ENCODE peak calls at places on chromosomes 2 and 18, in seven cellular contexts. One of them, this sample, is unnamed.

GRCh38 chr2:43370705-43371104 is 144.3 kb upstream of the ZFP36L2 start:
- DNase-seq in glutamatergic neuron: no peak
- DNase-seq in cardiac fibroblast: no peak
- DNase-seq in foreskin fibroblast: no peak
- DNase-seq in sigmoid colon: no peak
- DNase-seq in brain microvascular endothelial cell: no peak
- DNase-seq in AG09309: no peak
- DNase-seq in this sample: no peak

GRCh38 chr18:70416496-70416895 is 127.7 kb downstream of the SOCS6 start:
- DNase-seq in glutamatergic neuron: peak; percentile 20
- DNase-seq in cardiac fibroblast: no peak
- DNase-seq in foreskin fibroblast: no peak
- DNase-seq in sigmoid colon: no peak
- DNase-seq in brain microvascular endothelial cell: no peak
- DNase-seq in AG09309: no peak
- DNase-seq in this sample: no peak

GRCh38 chr18:28831476-28831875 is 654.5 kb upstream of the CDH2 start:
- DNase-seq in glutamatergic neuron: no peak
- DNase-seq in cardiac fibroblast: peak; percentile 29
- DNase-seq in foreskin fibroblast: peak; percentile 3
- DNase-seq in sigmoid colon: no peak
- DNase-seq in brain microvascular endothelial cell: no peak
- DNase-seq in AG09309: no peak
- DNase-seq in this sample: no peak

GRCh38 chr18:76507830-76508381 is 12.9 kb upstream of the ZNF516 start:
- DNase-seq in glutamatergic neuron: no peak
- DNase-seq in cardiac fibroblast: no peak
- DNase-seq in foreskin fibroblast: no peak
- DNase-seq in sigmoid colon: no peak
- DNase-seq in brain microvascular endothelial cell: no peak
- DNase-seq in AG09309: no peak
- DNase-seq in this sample: no peak

GRCh38 chr18:627211-627610 is 30.2 kb upstream of the TYMS start:
- DNase-seq in glutamatergic neuron: no peak
- DNase-seq in cardiac fibroblast: peak; percentile 11
- DNase-seq in foreskin fibroblast: peak; percentile 35
- DNase-seq in sigmoid colon: no peak
- DNase-seq in brain microvascular endothelial cell: no peak
- DNase-seq in AG09309: peak; percentile 3
- DNase-seq in this sample: no peak

GRCh38 chr2:1731963-1732768 is 12.1 kb downstream of the PXDN start:
- DNase-seq in glutamatergic neuron: no peak
- DNase-seq in cardiac fibroblast: peak; percentile 92
- DNase-seq in foreskin fibroblast: peak; percentile 78
- DNase-seq in sigmoid colon: peak; percentile 87
- DNase-seq in brain microvascular endothelial cell: no peak
- DNase-seq in AG09309: peak; percentile 90
- DNase-seq in this sample: peak; percentile 83

GRCh38 chr2:201608021-201608420 is 35.3 kb downstream of the TMEM237 start:
- DNase-seq in glutamatergic neuron: no peak
- DNase-seq in cardiac fibroblast: no peak
- DNase-seq in foreskin fibroblast: no peak
- DNase-seq in sigmoid colon: no peak
- DNase-seq in brain microvascular endothelial cell: no peak
- DNase-seq in AG09309: no peak
- DNase-seq in this sample: no peak

GRCh38 chr2:185919155-185919554 is 180.6 kb downstream of the FSIP2 start:
- DNase-seq in glutamatergic neuron: no peak
- DNase-seq in cardiac fibroblast: peak; percentile 2
- DNase-seq in foreskin fibroblast: no peak
- DNase-seq in sigmoid colon: no peak
- DNase-seq in brain microvascular endothelial cell: no peak
- DNase-seq in AG09309: no peak
- DNase-seq in this sample: no peak

GRCh38 chr2:237752761-237753165 is 45.8 kb upstream of the RBM44 start:
- DNase-seq in glutamatergic neuron: no peak
- DNase-seq in cardiac fibroblast: no peak
- DNase-seq in foreskin fibroblast: no peak
- DNase-seq in sigmoid colon: no peak
- DNase-seq in brain microvascular endothelial cell: no peak
- DNase-seq in AG09309: no peak
- DNase-seq in this sample: no peak

GRCh38 chr2:71711470-71711857 is 258.1 kb downstream of the DYSF start:
- DNase-seq in glutamatergic neuron: no peak
- DNase-seq in cardiac fibroblast: peak; percentile 74
- DNase-seq in foreskin fibroblast: peak; percentile 56
- DNase-seq in sigmoid colon: peak; percentile 72
- DNase-seq in brain microvascular endothelial cell: peak; percentile 25
- DNase-seq in AG09309: peak; percentile 40
- DNase-seq in this sample: no peak

GRCh38 chr2:210899131-210899530 is 342.7 kb downstream of the CPS1 start:
- DNase-seq in glutamatergic neuron: no peak
- DNase-seq in cardiac fibroblast: peak; percentile 43
- DNase-seq in foreskin fibroblast: no peak
- DNase-seq in sigmoid colon: no peak
- DNase-seq in brain microvascular endothelial cell: peak; percentile 57
- DNase-seq in AG09309: no peak
- DNase-seq in this sample: no peak

GRCh38 chr18:35695803-35696202 is 114.3 kb downstream of the GALNT1 start:
- DNase-seq in glutamatergic neuron: no peak
- DNase-seq in cardiac fibroblast: no peak
- DNase-seq in foreskin fibroblast: no peak
- DNase-seq in sigmoid colon: no peak
- DNase-seq in brain microvascular endothelial cell: no peak
- DNase-seq in AG09309: no peak
- DNase-seq in this sample: no peak

GRCh38 chr18:75477913-75478312 is 50.4 kb upstream of the SMIM21 start:
- DNase-seq in glutamatergic neuron: no peak
- DNase-seq in cardiac fibroblast: peak; percentile 31
- DNase-seq in foreskin fibroblast: peak; percentile 30
- DNase-seq in sigmoid colon: no peak
- DNase-seq in brain microvascular endothelial cell: peak; percentile 31
- DNase-seq in AG09309: no peak
- DNase-seq in this sample: no peak

GRCh38 chr2:9110893-9111569 is 95.6 kb upstream of the ASAP2 start:
- DNase-seq in glutamatergic neuron: peak; percentile 56
- DNase-seq in cardiac fibroblast: peak; percentile 49
- DNase-seq in foreskin fibroblast: no peak
- DNase-seq in sigmoid colon: no peak
- DNase-seq in brain microvascular endothelial cell: peak; percentile 33
- DNase-seq in AG09309: no peak
- DNase-seq in this sample: no peak
- TF ChIP-seq CTCF in glutamatergic neuron: peak; percentile 45
- TF ChIP-seq CTCF in cardiac fibroblast: peak; percentile 41
- TF ChIP-seq CTCF in foreskin fibroblast: peak; percentile 6
- TF ChIP-seq CTCF in sigmoid colon: no peak
- TF ChIP-seq CTCF in brain microvascular endothelial cell: peak; percentile 62
- TF ChIP-seq CTCF in AG09309: peak; percentile 14
- TF ChIP-seq CTCF in this sample: peak; percentile 44

DNA sequence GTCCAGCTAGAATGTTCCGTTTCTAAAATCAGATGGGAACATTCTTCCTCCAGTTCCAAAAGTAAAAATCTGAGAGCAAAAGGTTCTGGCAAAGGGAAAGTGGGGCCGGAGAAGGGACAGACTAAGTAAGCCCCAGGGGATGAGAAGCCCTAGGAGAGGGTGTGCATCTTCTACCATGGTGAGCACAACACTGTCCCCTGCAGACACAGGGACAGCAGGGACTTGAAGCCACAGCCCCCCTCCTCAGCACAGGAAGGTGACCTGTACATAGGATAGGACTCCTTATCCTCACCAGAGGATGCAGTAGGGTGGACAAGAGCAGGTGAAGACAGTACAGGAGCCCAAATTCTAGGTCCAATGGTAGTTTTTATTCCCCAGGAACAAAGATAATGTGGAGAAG is 12.6 kb upstream of the ATRAID start:
- DNase-seq in glutamatergic neuron: no peak
- DNase-seq in cardiac fibroblast: no peak
- DNase-seq in foreskin fibroblast: no peak
- DNase-seq in sigmoid colon: no peak
- DNase-seq in brain microvascular endothelial cell: no peak
- DNase-seq in AG09309: no peak
- DNase-seq in this sample: no peak
- TF ChIP-seq CTCF in glutamatergic neuron: no peak
- TF ChIP-seq CTCF in cardiac fibroblast: no peak
- TF ChIP-seq CTCF in foreskin fibroblast: no peak
- TF ChIP-seq CTCF in sigmoid colon: no peak
- TF ChIP-seq CTCF in brain microvascular endothelial cell: no peak
- TF ChIP-seq CTCF in AG09309: no peak
- TF ChIP-seq CTCF in this sample: no peak

GRCh38 chr18:11548940-11549551 is 60.4 kb upstream of the SLC35G4 start:
- DNase-seq in glutamatergic neuron: no peak
- DNase-seq in cardiac fibroblast: no peak
- DNase-seq in foreskin fibroblast: no peak
- DNase-seq in sigmoid colon: no peak
- DNase-seq in brain microvascular endothelial cell: no peak
- DNase-seq in AG09309: no peak
- DNase-seq in this sample: no peak
- TF ChIP-seq CTCF in glutamatergic neuron: peak; percentile 34
- TF ChIP-seq CTCF in cardiac fibroblast: no peak
- TF ChIP-seq CTCF in foreskin fibroblast: no peak
- TF ChIP-seq CTCF in sigmoid colon: no peak
- TF ChIP-seq CTCF in brain microvascular endothelial cell: peak; percentile 12
- TF ChIP-seq CTCF in AG09309: no peak
- TF ChIP-seq CTCF in this sample: no peak

GRCh38 chr2:232588680-232589585 is 38.4 kb downstream of the EIF4E2 start:
- DNase-seq in glutamatergic neuron: no peak
- DNase-seq in cardiac fibroblast: peak; percentile 64
- DNase-seq in foreskin fibroblast: peak; percentile 59
- DNase-seq in sigmoid colon: peak; percentile 80
- DNase-seq in brain microvascular endothelial cell: peak; percentile 14
- DNase-seq in AG09309: peak; percentile 52
- DNase-seq in this sample: no peak

GRCh38 chr2:232593931-232594330 is 39.5 kb upstream of the EFHD1 start:
- DNase-seq in glutamatergic neuron: no peak
- DNase-seq in cardiac fibroblast: no peak
- DNase-seq in foreskin fibroblast: no peak
- DNase-seq in sigmoid colon: no peak
- DNase-seq in brain microvascular endothelial cell: no peak
- DNase-seq in AG09309: no peak
- DNase-seq in this sample: no peak

GRCh38 chr2:232597362-232598079 is 35.9 kb upstream of the EFHD1 start:
- DNase-seq in glutamatergic neuron: no peak
- DNase-seq in cardiac fibroblast: no peak
- DNase-seq in foreskin fibroblast: no peak
- DNase-seq in sigmoid colon: no peak
- DNase-seq in brain microvascular endothelial cell: no peak
- DNase-seq in AG09309: no peak
- DNase-seq in this sample: no peak

GRCh38 chr2:232588031-232588430 is 37.5 kb downstream of the EIF4E2 start:
- DNase-seq in glutamatergic neuron: no peak
- DNase-seq in cardiac fibroblast: no peak
- DNase-seq in foreskin fibroblast: no peak
- DNase-seq in sigmoid colon: peak; percentile 36
- DNase-seq in brain microvascular endothelial cell: no peak
- DNase-seq in AG09309: no peak
- DNase-seq in this sample: no peak

DNA sequence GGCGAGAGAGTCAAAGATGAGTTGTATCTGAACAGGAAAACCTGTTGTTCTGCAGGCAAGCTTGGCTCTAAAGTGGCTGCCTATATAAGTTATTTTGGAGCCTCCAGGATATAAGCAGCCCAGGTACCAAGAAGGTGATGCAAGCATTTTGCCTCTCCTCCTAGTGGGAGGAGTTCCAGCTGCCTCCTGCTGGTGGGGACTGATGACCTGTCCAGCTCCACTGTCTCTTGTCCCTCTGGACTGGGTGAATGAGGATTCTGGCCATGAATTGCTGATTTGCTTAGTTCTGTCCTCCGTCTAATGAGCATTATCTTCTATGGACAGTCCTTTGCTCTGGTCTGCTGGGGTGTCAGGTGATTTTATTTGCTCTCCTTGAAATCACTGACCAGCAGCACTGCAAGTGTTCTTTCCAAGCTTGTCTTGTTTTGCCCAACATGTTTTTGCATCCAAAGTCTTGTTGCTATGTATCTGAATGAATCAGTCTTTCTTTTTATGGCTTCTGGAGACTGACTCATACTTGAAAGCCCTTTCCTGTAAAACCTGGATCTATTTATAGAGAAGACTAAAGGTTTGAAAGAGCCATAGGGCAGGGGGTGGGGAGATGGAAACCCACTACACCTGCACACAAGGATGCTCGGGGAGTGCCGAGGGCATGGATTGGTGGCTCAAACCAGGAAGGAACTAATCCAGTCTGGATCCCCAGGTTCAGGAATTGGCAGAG is 40.6 kb upstream of the EFHD1 start:
- DNase-seq in glutamatergic neuron: no peak
- DNase-seq in cardiac fibroblast: peak; percentile 89
- DNase-seq in foreskin fibroblast: peak; percentile 63
- DNase-seq in sigmoid colon: no peak
- DNase-seq in brain microvascular endothelial cell: peak; percentile 70
- DNase-seq in AG09309: peak; percentile 83
- DNase-seq in this sample: no peak
- TF ChIP-seq CTCF in glutamatergic neuron: no peak
- TF ChIP-seq CTCF in cardiac fibroblast: peak; percentile 26
- TF ChIP-seq CTCF in foreskin fibroblast: peak; percentile 21
- TF ChIP-seq CTCF in sigmoid colon: no peak
- TF ChIP-seq CTCF in brain microvascular endothelial cell: peak; percentile 44
- TF ChIP-seq CTCF in AG09309: peak; percentile 13
- TF ChIP-seq CTCF in this sample: no peak

GRCh38 chr18:58541137-58541788 is 87.6 kb downstream of the ALPK2 start:
- DNase-seq in glutamatergic neuron: no peak
- DNase-seq in cardiac fibroblast: peak; percentile 44
- DNase-seq in foreskin fibroblast: no peak
- DNase-seq in sigmoid colon: no peak
- DNase-seq in brain microvascular endothelial cell: peak; percentile 34
- DNase-seq in AG09309: no peak
- DNase-seq in this sample: no peak
- TF ChIP-seq CTCF in glutamatergic neuron: no peak
- TF ChIP-seq CTCF in cardiac fibroblast: peak; percentile 7
- TF ChIP-seq CTCF in foreskin fibroblast: no peak
- TF ChIP-seq CTCF in sigmoid colon: no peak
- TF ChIP-seq CTCF in brain microvascular endothelial cell: peak; percentile 44
- TF ChIP-seq CTCF in AG09309: peak; percentile 16
- TF ChIP-seq CTCF in this sample: peak; percentile 34

GRCh38 chr18:58125756-58126155 is 81.7 kb downstream of the NEDD4L start:
- DNase-seq in glutamatergic neuron: no peak
- DNase-seq in cardiac fibroblast: no peak
- DNase-seq in foreskin fibroblast: no peak
- DNase-seq in sigmoid colon: no peak
- DNase-seq in brain microvascular endothelial cell: no peak
- DNase-seq in AG09309: no peak
- DNase-seq in this sample: no peak

GRCh38 chr18:58124475-58124874 is 80.4 kb downstream of the NEDD4L start:
- DNase-seq in glutamatergic neuron: no peak
- DNase-seq in cardiac fibroblast: no peak
- DNase-seq in foreskin fibroblast: no peak
- DNase-seq in sigmoid colon: no peak
- DNase-seq in brain microvascular endothelial cell: no peak
- DNase-seq in AG09309: no peak
- DNase-seq in this sample: no peak

GRCh38 chr18:58129019-58129374 is 85.0 kb downstream of the NEDD4L start:
- DNase-seq in glutamatergic neuron: no peak
- DNase-seq in cardiac fibroblast: no peak
- DNase-seq in foreskin fibroblast: no peak
- DNase-seq in sigmoid colon: no peak
- DNase-seq in brain microvascular endothelial cell: no peak
- DNase-seq in AG09309: no peak
- DNase-seq in this sample: no peak

GRCh38 chr18:58128286-58129018 is 84.4 kb downstream of the NEDD4L start:
- DNase-seq in glutamatergic neuron: no peak
- DNase-seq in cardiac fibroblast: no peak
- DNase-seq in foreskin fibroblast: no peak
- DNase-seq in sigmoid colon: no peak
- DNase-seq in brain microvascular endothelial cell: no peak
- DNase-seq in AG09309: no peak
- DNase-seq in this sample: no peak

GRCh38 chr18:58125183-58125582 is 81.2 kb downstream of the NEDD4L start:
- DNase-seq in glutamatergic neuron: no peak
- DNase-seq in cardiac fibroblast: peak; percentile 11
- DNase-seq in foreskin fibroblast: no peak
- DNase-seq in sigmoid colon: no peak
- DNase-seq in brain microvascular endothelial cell: peak; percentile 15
- DNase-seq in AG09309: no peak
- DNase-seq in this sample: no peak
- TF ChIP-seq CTCF in glutamatergic neuron: no peak
- TF ChIP-seq CTCF in cardiac fibroblast: no peak
- TF ChIP-seq CTCF in foreskin fibroblast: no peak
- TF ChIP-seq CTCF in sigmoid colon: no peak
- TF ChIP-seq CTCF in brain microvascular endothelial cell: peak; percentile 33
- TF ChIP-seq CTCF in AG09309: no peak
- TF ChIP-seq CTCF in this sample: no peak